ENCODE peak calls at places on chromosomes 12 and 14, in eight cellular contexts. W is EL; T is thoracic aorta; I is amygdala; S is lower leg skin; G is ovary; M is CD4-positive, alpha-beta memory T cell; P is frontal cortex. K is an unnamed sample.

GRCh38 chr12:41967668-41968649 is 176.7 kb downstream of the GXYLT1 start:
- DNase-seq in P (no peak), I (no peak), W (no peak), G (no peak), M (no peak), S (no peak), T (no peak), K (no peak)

GRCh38 chr12:75170786-75171185 is 38.9 kb downstream of the KCNC2 start:
- DNase-seq in W (no peak), I (no peak), M (no peak), T (no peak), G (no peak), P (no peak), S (no peak), K (peak)

GRCh38 chr12:49893753-49894752 is 9.6 kb downstream of the FAIM2 start:
- DNase-seq in S (no peak), I (no peak), M (no peak), P (no peak), W (peak), G (no peak), T (no peak), K (peak)

GRCh38 chr12:52741378-52742195 is 35.6 kb downstream of the KRT76 start:
- DNase-seq in I (no peak), T (no peak), G (peak), S (peak), W (peak), M (peak), P (no peak), K (peak)

GRCh38 chr14:100042328-100042727 is 22.9 kb upstream of the EVL start:
- DNase-seq in W (no peak), G (no peak), T (no peak), M (no peak), I (no peak), P (no peak), S (no peak), K (peak)

GRCh38 chr12:6199531-6200265 is 502 bp upstream of the CD9 start:
- DNase-seq in G (peak), M (no peak), S (peak), P (no peak), W (peak), I (no peak), T (no peak), K (peak)

GRCh38 chr12:64042901-64043300 is 179.2 kb downstream of the KICS2 start:
- DNase-seq in S (no peak), M (no peak), I (no peak), T (no peak), G (no peak), W (no peak), P (no peak), K (peak)

GRCh38 chr14:82238649-82239048 is 705.0 kb upstream of the SEL1L start:
- DNase-seq in M (no peak), I (no peak), P (no peak), G (no peak), W (no peak), S (no peak), T (no peak), K (no peak)

GRCh38 chr12:6927379-6927991 is at the start of gene ATN1:
- DNase-seq in P (peak), M (peak), W (peak), I (peak), S (peak), T (no peak), G (peak), K (peak)

GRCh38 chr12:58919271-58920101 is 818 bp downstream of the LRIG3 start:
- DNase-seq in I (no peak), G (no peak), P (peak), W (peak), T (no peak), M (no peak), S (peak), K (peak)

GRCh38 chr12:55930771-55931316 is at the start of gene DGKA:
- DNase-seq in I (no peak), M (peak), T (no peak), P (peak), G (peak), S (peak), W (peak), K (peak)